ENCODE peak calls at places on chromosomes 13 and 19, in seven cellular contexts. I is hippocampal formation; Q is HFF-Myc; C is hepatic stellate cell; F is left colon; B is omental fat pad; Z is CD4-positive, CD25-positive, alpha-beta regulatory T cell. S is an unnamed sample.

GRCh38 chr19:15101479-15102082 is 5.6 kb upstream of the SYDE1 start:
- DNase-seq in C (no peak), Q (no peak), Z (peak; percentile 27), B (no peak), F (no peak), I (no peak), S (no peak)

GRCh38 chr19:42407816-42408175 is 17.7 kb upstream of the CNFN start:
- DNase-seq in F (no peak), C (no peak), Q (no peak), I (no peak), B (no peak), Z (no peak), S (no peak)

GRCh38 chr13:79070343-79070974 is 335.6 kb downstream of the RBM26 start:
- DNase-seq in C (no peak), Q (no peak), B (no peak), I (no peak), Z (no peak), F (no peak), S (no peak)

GRCh38 chr13:33671560-33671959 is 146.4 kb upstream of the RFC3 start:
- DNase-seq in Z (no peak), Q (no peak), I (no peak), F (no peak), B (no peak), C (no peak), S (no peak)

GRCh38 chr13:106568225-106569003 is 477 bp upstream of the ARGLU1 start:
- DNase-seq in Q (peak; percentile 63), B (no peak), F (no peak), C (no peak), Z (no peak), I (no peak), S (no peak)

GRCh38 chr19:41131186-41131585 is 17.0 kb downstream of the CYP2F1 start:
- DNase-seq in C (no peak), I (no peak), B (no peak), F (no peak), Z (no peak), Q (no peak), S (no peak)

GRCh38 chr13:67792151-67792665 is 562.1 kb upstream of the PCDH9 start:
- DNase-seq in C (no peak), I (no peak), F (no peak), B (no peak), Q (no peak), Z (no peak), S (no peak)

GRCh38 chr13:33487575-33488243 is 202.2 kb upstream of the STARD13 start:
- DNase-seq in Z (no peak), Q (no peak), B (no peak), C (peak; percentile 45), I (peak; percentile 39), F (no peak), S (no peak)